ENCODE peak calls at places on chromosome 16, in nine cellular contexts. One of them, this sample, is unnamed.
A peak's percentile ranks its signal among the peaks of the same experiment; 100 is the strongest.

GRCh38 chr16:85593503-85594195 is 19.5 kb upstream of the GSE1 start:
- DNase-seq in gastrocnemius medialis: no peak
- DNase-seq in psoas muscle: no peak
- DNase-seq in PC-9: no peak
- DNase-seq in GM23248: no peak
- DNase-seq in astrocyte: no peak
- DNase-seq in cardiac muscle cell: no peak
- DNase-seq in CD4-positive, alpha-beta memory T cell: no peak
- DNase-seq in prostate gland: no peak
- DNase-seq in this sample: no peak

GRCh38 chr16:31228206-31228605 is 11.3 kb upstream of the PYDC1 start:
- DNase-seq in gastrocnemius medialis: no peak
- DNase-seq in psoas muscle: no peak
- DNase-seq in PC-9: no peak
- DNase-seq in GM23248: no peak
- DNase-seq in astrocyte: no peak
- DNase-seq in cardiac muscle cell: no peak
- DNase-seq in CD4-positive, alpha-beta memory T cell: no peak
- DNase-seq in prostate gland: no peak
- DNase-seq in this sample: no peak

GRCh38 chr16:65875362-65876199 is 490.9 kb upstream of the CDH5 start:
- DNase-seq in gastrocnemius medialis: no peak
- DNase-seq in psoas muscle: no peak
- DNase-seq in PC-9: no peak
- DNase-seq in GM23248: peak; percentile 39
- DNase-seq in astrocyte: peak; percentile 48
- DNase-seq in cardiac muscle cell: no peak
- DNase-seq in CD4-positive, alpha-beta memory T cell: no peak
- DNase-seq in prostate gland: no peak
- DNase-seq in this sample: no peak

GRCh38 chr16:57681950-57682728 is 12.5 kb upstream of the DRC7 start:
- DNase-seq in gastrocnemius medialis: no peak
- DNase-seq in psoas muscle: no peak
- DNase-seq in PC-9: no peak
- DNase-seq in GM23248: no peak
- DNase-seq in astrocyte: no peak
- DNase-seq in cardiac muscle cell: no peak
- DNase-seq in CD4-positive, alpha-beta memory T cell: no peak
- DNase-seq in prostate gland: no peak
- DNase-seq in this sample: no peak

GRCh38 chr16:8730335-8730915 is 56.0 kb downstream of the ABAT start:
- DNase-seq in gastrocnemius medialis: no peak
- DNase-seq in psoas muscle: no peak
- DNase-seq in PC-9: no peak
- DNase-seq in GM23248: no peak
- DNase-seq in astrocyte: no peak
- DNase-seq in cardiac muscle cell: no peak
- DNase-seq in CD4-positive, alpha-beta memory T cell: no peak
- DNase-seq in prostate gland: peak; percentile 71
- DNase-seq in this sample: peak; percentile 69

GRCh38 chr16:81190667-81191066 is 47.8 kb upstream of the BCO1 start:
- DNase-seq in gastrocnemius medialis: no peak
- DNase-seq in psoas muscle: no peak
- DNase-seq in PC-9: peak; percentile 12
- DNase-seq in GM23248: peak; percentile 61
- DNase-seq in astrocyte: no peak
- DNase-seq in cardiac muscle cell: no peak
- DNase-seq in CD4-positive, alpha-beta memory T cell: no peak
- DNase-seq in prostate gland: no peak
- DNase-seq in this sample: no peak

GRCh38 chr16:49048557-49048956 is 233.1 kb downstream of the CBLN1 start:
- DNase-seq in gastrocnemius medialis: no peak
- DNase-seq in psoas muscle: no peak
- DNase-seq in PC-9: no peak
- DNase-seq in GM23248: peak; percentile 32
- DNase-seq in astrocyte: peak; percentile 52
- DNase-seq in cardiac muscle cell: no peak
- DNase-seq in CD4-positive, alpha-beta memory T cell: no peak
- DNase-seq in prostate gland: no peak
- DNase-seq in this sample: no peak

GRCh38 chr16:57265850-57266530 is 18.5 kb downstream of the PLLP start:
- DNase-seq in gastrocnemius medialis: no peak
- DNase-seq in psoas muscle: peak; percentile 61
- DNase-seq in PC-9: peak; percentile 75
- DNase-seq in GM23248: peak; percentile 58
- DNase-seq in astrocyte: peak; percentile 61
- DNase-seq in cardiac muscle cell: no peak
- DNase-seq in CD4-positive, alpha-beta memory T cell: no peak
- DNase-seq in prostate gland: peak; percentile 93
- DNase-seq in this sample: no peak

GRCh38 chr16:55264949-55265348 is 59.1 kb upstream of the IRX6 start:
- DNase-seq in gastrocnemius medialis: no peak
- DNase-seq in psoas muscle: no peak
- DNase-seq in PC-9: no peak
- DNase-seq in GM23248: no peak
- DNase-seq in astrocyte: no peak
- DNase-seq in cardiac muscle cell: no peak
- DNase-seq in CD4-positive, alpha-beta memory T cell: no peak
- DNase-seq in prostate gland: peak; percentile 7
- DNase-seq in this sample: no peak

GRCh38 chr16:55912022-55912421 is 36.8 kb upstream of the CES5A start:
- DNase-seq in gastrocnemius medialis: no peak
- DNase-seq in psoas muscle: peak; percentile 56
- DNase-seq in PC-9: no peak
- DNase-seq in GM23248: no peak
- DNase-seq in astrocyte: no peak
- DNase-seq in cardiac muscle cell: peak; percentile 31
- DNase-seq in CD4-positive, alpha-beta memory T cell: no peak
- DNase-seq in prostate gland: no peak
- DNase-seq in this sample: no peak

GRCh38 chr16:59878479-59878878 is 1144.4 kb upstream of the GOT2 start:
- DNase-seq in gastrocnemius medialis: no peak
- DNase-seq in psoas muscle: no peak
- DNase-seq in PC-9: no peak
- DNase-seq in GM23248: peak; percentile 30
- DNase-seq in astrocyte: peak; percentile 90
- DNase-seq in cardiac muscle cell: peak; percentile 61
- DNase-seq in CD4-positive, alpha-beta memory T cell: no peak
- DNase-seq in prostate gland: no peak
- DNase-seq in this sample: peak; percentile 50

GRCh38 chr16:80065565-80065964 is 465.0 kb upstream of the MAF start:
- DNase-seq in gastrocnemius medialis: no peak
- DNase-seq in psoas muscle: no peak
- DNase-seq in PC-9: no peak
- DNase-seq in GM23248: no peak
- DNase-seq in astrocyte: no peak
- DNase-seq in cardiac muscle cell: no peak
- DNase-seq in CD4-positive, alpha-beta memory T cell: no peak
- DNase-seq in prostate gland: no peak
- DNase-seq in this sample: no peak

GRCh38 chr16:80199614-80200013 is 341.2 kb upstream of the DYNLRB2 start:
- DNase-seq in gastrocnemius medialis: no peak
- DNase-seq in psoas muscle: no peak
- DNase-seq in PC-9: no peak
- DNase-seq in GM23248: no peak
- DNase-seq in astrocyte: no peak
- DNase-seq in cardiac muscle cell: no peak
- DNase-seq in CD4-positive, alpha-beta memory T cell: no peak
- DNase-seq in prostate gland: no peak
- DNase-seq in this sample: no peak

GRCh38 chr16:81530296-81530721 is 85.7 kb downstream of the CMIP start:
- DNase-seq in gastrocnemius medialis: no peak
- DNase-seq in psoas muscle: no peak
- DNase-seq in PC-9: peak; percentile 60
- DNase-seq in GM23248: no peak
- DNase-seq in astrocyte: no peak
- DNase-seq in cardiac muscle cell: no peak
- DNase-seq in CD4-positive, alpha-beta memory T cell: no peak
- DNase-seq in prostate gland: peak; percentile 69
- DNase-seq in this sample: peak; percentile 94

GRCh38 chr16:68732068-68732680 is 4.9 kb upstream of the CDH1 start:
- DNase-seq in gastrocnemius medialis: no peak
- DNase-seq in psoas muscle: no peak
- DNase-seq in PC-9: peak; percentile 92
- DNase-seq in GM23248: no peak
- DNase-seq in astrocyte: peak; percentile 20
- DNase-seq in cardiac muscle cell: peak; percentile 48
- DNase-seq in CD4-positive, alpha-beta memory T cell: no peak
- DNase-seq in prostate gland: peak; percentile 79
- DNase-seq in this sample: no peak

GRCh38 chr16:88507231-88507743 is 54.2 kb downstream of the ZFPM1 start:
- DNase-seq in gastrocnemius medialis: no peak
- DNase-seq in psoas muscle: no peak
- DNase-seq in PC-9: no peak
- DNase-seq in GM23248: no peak
- DNase-seq in astrocyte: no peak
- DNase-seq in cardiac muscle cell: no peak
- DNase-seq in CD4-positive, alpha-beta memory T cell: no peak
- DNase-seq in prostate gland: no peak
- DNase-seq in this sample: no peak

GRCh38 chr16:88504489-88505404 is 51.7 kb downstream of the ZFPM1 start:
- DNase-seq in gastrocnemius medialis: no peak
- DNase-seq in psoas muscle: no peak
- DNase-seq in PC-9: no peak
- DNase-seq in GM23248: no peak
- DNase-seq in astrocyte: no peak
- DNase-seq in cardiac muscle cell: no peak
- DNase-seq in CD4-positive, alpha-beta memory T cell: no peak
- DNase-seq in prostate gland: no peak
- DNase-seq in this sample: no peak

GRCh38 chr16:88505405-88506082 is 52.5 kb downstream of the ZFPM1 start:
- DNase-seq in gastrocnemius medialis: no peak
- DNase-seq in psoas muscle: peak; percentile 70
- DNase-seq in PC-9: peak; percentile 37
- DNase-seq in GM23248: peak; percentile 47
- DNase-seq in astrocyte: no peak
- DNase-seq in cardiac muscle cell: peak; percentile 64
- DNase-seq in CD4-positive, alpha-beta memory T cell: peak; percentile 72
- DNase-seq in prostate gland: no peak
- DNase-seq in this sample: no peak

GRCh38 chr16:88508376-88508867 is 55.3 kb downstream of the ZFPM1 start:
- DNase-seq in gastrocnemius medialis: no peak
- DNase-seq in psoas muscle: no peak
- DNase-seq in PC-9: no peak
- DNase-seq in GM23248: no peak
- DNase-seq in astrocyte: no peak
- DNase-seq in cardiac muscle cell: no peak
- DNase-seq in CD4-positive, alpha-beta memory T cell: no peak
- DNase-seq in prostate gland: no peak
- DNase-seq in this sample: no peak

GRCh38 chr16:88506723-88507122 is 53.6 kb downstream of the ZFPM1 start:
- DNase-seq in gastrocnemius medialis: no peak
- DNase-seq in psoas muscle: no peak
- DNase-seq in PC-9: no peak
- DNase-seq in GM23248: no peak
- DNase-seq in astrocyte: no peak
- DNase-seq in cardiac muscle cell: no peak
- DNase-seq in CD4-positive, alpha-beta memory T cell: no peak
- DNase-seq in prostate gland: no peak
- DNase-seq in this sample: no peak
- H3K27ac ChIP-seq in gastrocnemius medialis: no peak overlapping the region
- H3K27ac ChIP-seq in psoas muscle: no peak overlapping the region
- H3K27ac ChIP-seq in PC-9: no peak overlapping the region
- H3K27ac ChIP-seq in GM23248: no peak overlapping the region
- H3K27ac ChIP-seq in astrocyte: no peak overlapping the region
- H3K27ac ChIP-seq in cardiac muscle cell: no peak overlapping the region
- H3K27ac ChIP-seq in CD4-positive, alpha-beta memory T cell: no peak overlapping the region
- H3K27ac ChIP-seq in prostate gland: no peak overlapping the region
- H3K27ac ChIP-seq in this sample: no peak overlapping the region

DNA sequence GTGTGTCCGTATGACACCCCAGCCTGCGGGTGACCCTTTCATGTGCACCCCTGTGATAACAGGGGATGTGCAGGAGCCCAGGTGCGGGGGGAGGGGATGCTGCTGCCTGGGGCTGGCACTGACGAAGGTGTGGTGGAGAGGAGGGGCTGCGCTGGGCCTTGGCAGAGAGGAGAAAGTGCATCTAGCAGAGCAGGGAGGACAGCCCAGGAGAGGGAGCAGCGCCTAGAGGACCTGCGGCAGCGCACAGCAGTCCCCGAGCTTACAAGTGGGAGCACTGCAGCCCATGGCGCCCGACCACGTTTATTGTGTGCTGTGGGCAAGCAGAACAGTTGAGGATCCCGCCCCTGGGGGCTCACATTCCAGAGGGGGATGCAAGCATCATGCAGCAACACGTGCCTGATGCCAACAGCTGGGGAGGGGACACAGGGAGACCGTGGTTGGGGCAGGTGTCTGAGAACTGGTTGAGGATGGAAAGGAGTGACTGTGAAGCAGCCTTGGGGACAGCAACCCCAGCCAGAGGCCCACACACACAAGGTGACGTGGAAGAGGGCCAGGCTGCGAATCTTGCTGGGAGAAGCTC is 10.9 kb upstream of the SLC7A5 start:
- DNase-seq in gastrocnemius medialis: no peak
- DNase-seq in psoas muscle: no peak
- DNase-seq in PC-9: no peak
- DNase-seq in GM23248: no peak
- DNase-seq in astrocyte: no peak
- DNase-seq in cardiac muscle cell: no peak
- DNase-seq in CD4-positive, alpha-beta memory T cell: no peak
- DNase-seq in prostate gland: no peak
- DNase-seq in this sample: no peak
- H3K27ac ChIP-seq in gastrocnemius medialis: no peak overlapping the region
- H3K27ac ChIP-seq in psoas muscle: no peak overlapping the region
- H3K27ac ChIP-seq in PC-9: no peak overlapping the region
- H3K27ac ChIP-seq in GM23248: no peak overlapping the region
- H3K27ac ChIP-seq in astrocyte: no peak overlapping the region
- H3K27ac ChIP-seq in cardiac muscle cell: no peak overlapping the region
- H3K27ac ChIP-seq in CD4-positive, alpha-beta memory T cell: no peak overlapping the region
- H3K27ac ChIP-seq in prostate gland: no peak overlapping the region
- H3K27ac ChIP-seq in this sample: no peak overlapping the region

DNA sequence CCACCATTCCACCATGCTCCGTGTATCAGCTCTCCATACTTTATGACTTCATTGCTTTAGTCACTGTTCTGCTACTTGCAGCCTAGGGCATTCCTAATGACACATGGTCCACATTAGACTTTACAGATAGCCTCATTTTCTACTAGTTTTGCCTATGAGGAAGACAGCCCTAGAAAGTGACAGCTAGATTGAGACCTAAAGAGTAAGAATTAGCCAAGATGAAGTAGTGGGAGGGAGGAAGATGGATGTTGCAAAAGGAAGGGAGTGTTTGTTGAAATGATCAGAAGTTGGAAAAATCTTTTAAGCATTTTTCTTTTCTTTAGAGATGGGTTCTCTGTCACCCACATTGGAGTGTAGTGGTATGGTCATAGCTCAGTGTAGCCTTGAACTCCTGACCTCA is 11.0 kb downstream of the C16orf54 start:
- DNase-seq in gastrocnemius medialis: no peak
- DNase-seq in psoas muscle: no peak
- DNase-seq in PC-9: no peak
- DNase-seq in GM23248: peak; percentile 17
- DNase-seq in astrocyte: no peak
- DNase-seq in cardiac muscle cell: no peak
- DNase-seq in CD4-positive, alpha-beta memory T cell: no peak
- DNase-seq in prostate gland: no peak
- DNase-seq in this sample: no peak
- H3K27ac ChIP-seq in gastrocnemius medialis: no peak overlapping the region
- H3K27ac ChIP-seq in psoas muscle: no peak overlapping the region
- H3K27ac ChIP-seq in PC-9: no peak overlapping the region
- H3K27ac ChIP-seq in GM23248: no peak overlapping the region
- H3K27ac ChIP-seq in astrocyte: no peak overlapping the region
- H3K27ac ChIP-seq in cardiac muscle cell: no peak overlapping the region
- H3K27ac ChIP-seq in CD4-positive, alpha-beta memory T cell: no peak overlapping the region
- H3K27ac ChIP-seq in prostate gland: no peak overlapping the region
- H3K27ac ChIP-seq in this sample: no peak overlapping the region

GRCh38 chr16:79001156-79001997 is 599.2 kb downstream of the MAF start:
- DNase-seq in gastrocnemius medialis: no peak
- DNase-seq in psoas muscle: no peak
- DNase-seq in PC-9: no peak
- DNase-seq in GM23248: no peak
- DNase-seq in astrocyte: no peak
- DNase-seq in cardiac muscle cell: peak; percentile 76
- DNase-seq in CD4-positive, alpha-beta memory T cell: no peak
- DNase-seq in prostate gland: no peak
- DNase-seq in this sample: no peak
- H3K27ac ChIP-seq in gastrocnemius medialis: no peak overlapping the region
- H3K27ac ChIP-seq in psoas muscle: no peak overlapping the region
- H3K27ac ChIP-seq in PC-9: no peak overlapping the region
- H3K27ac ChIP-seq in GM23248: no peak overlapping the region
- H3K27ac ChIP-seq in astrocyte: no peak overlapping the region
- H3K27ac ChIP-seq in cardiac muscle cell: no peak overlapping the region
- H3K27ac ChIP-seq in CD4-positive, alpha-beta memory T cell: no peak overlapping the region
- H3K27ac ChIP-seq in prostate gland: no peak overlapping the region
- H3K27ac ChIP-seq in this sample: no peak overlapping the region

This sample was measured in epithelial cell of prostate.